ENCODE peak calls at places on chromosomes 1 and 21, in six cellular contexts. One of them, this sample, is unnamed.

GRCh38 chr1:168582690-168583325 is 6.4 kb downstream of the XCL1 start:
- DNase-seq in neural progenitor cell: no peak
- DNase-seq in thoracic aorta: no peak
- DNase-seq in spleen: no peak
- DNase-seq in CD8-positive, alpha-beta memory T cell: no peak
- DNase-seq in body of pancreas: no peak
- DNase-seq in this sample: no peak

GRCh38 chr1:198519639-198520501 is 20.6 kb downstream of the ATP6V1G3 start:
- DNase-seq in thoracic aorta: no peak
- DNase-seq in neural progenitor cell: no peak
- DNase-seq in CD8-positive, alpha-beta memory T cell: no peak
- DNase-seq in spleen: no peak
- DNase-seq in body of pancreas: no peak
- DNase-seq in this sample: no peak

GRCh38 chr1:45846931-45847330 is 43.5 kb downstream of the MAST2 start:
- DNase-seq in neural progenitor cell: no peak
- DNase-seq in body of pancreas: no peak
- DNase-seq in spleen: no peak
- DNase-seq in thoracic aorta: no peak
- DNase-seq in CD8-positive, alpha-beta memory T cell: no peak
- DNase-seq in this sample: no peak

GRCh38 chr1:23862640-23863039 is 5.5 kb downstream of the FUCA1 start:
- DNase-seq in body of pancreas: no peak
- DNase-seq in neural progenitor cell: no peak
- DNase-seq in spleen: no peak
- DNase-seq in thoracic aorta: no peak
- DNase-seq in CD8-positive, alpha-beta memory T cell: no peak
- DNase-seq in this sample: no peak

GRCh38 chr1:168465942-168466702 is 77.7 kb downstream of the XCL2 start:
- DNase-seq in thoracic aorta: no peak
- DNase-seq in CD8-positive, alpha-beta memory T cell: no peak
- DNase-seq in body of pancreas: peak; percentile 43
- DNase-seq in neural progenitor cell: no peak
- DNase-seq in spleen: no peak
- DNase-seq in this sample: no peak

GRCh38 chr1:19664453-19665043 is at the start of gene HTR6:
- DNase-seq in CD8-positive, alpha-beta memory T cell: peak; percentile 21
- DNase-seq in thoracic aorta: no peak
- DNase-seq in body of pancreas: no peak
- DNase-seq in neural progenitor cell: no peak
- DNase-seq in spleen: no peak
- DNase-seq in this sample: no peak

GRCh38 chr1:27872059-27872801 is at the start of gene THEMIS2:
- DNase-seq in spleen: peak; percentile 96
- DNase-seq in CD8-positive, alpha-beta memory T cell: peak; percentile 74
- DNase-seq in body of pancreas: peak; percentile 65
- DNase-seq in neural progenitor cell: peak; percentile 89
- DNase-seq in thoracic aorta: no peak
- DNase-seq in this sample: peak; percentile 61

GRCh38 chr1:180544050-180544449 is 14.7 kb upstream of the OVAAL start:
- DNase-seq in CD8-positive, alpha-beta memory T cell: no peak
- DNase-seq in spleen: no peak
- DNase-seq in body of pancreas: peak; percentile 15
- DNase-seq in neural progenitor cell: no peak
- DNase-seq in thoracic aorta: no peak
- DNase-seq in this sample: no peak

GRCh38 chr1:243729956-243730355 is 120.1 kb downstream of the AKT3 start:
- DNase-seq in spleen: no peak
- DNase-seq in neural progenitor cell: no peak
- DNase-seq in CD8-positive, alpha-beta memory T cell: no peak
- DNase-seq in body of pancreas: no peak
- DNase-seq in thoracic aorta: no peak
- DNase-seq in this sample: no peak

GRCh38 chr21:38806153-38806941 is 618 bp downstream of the ETS2 start:
- DNase-seq in body of pancreas: no peak
- DNase-seq in neural progenitor cell: peak; percentile 77
- DNase-seq in spleen: peak; percentile 90
- DNase-seq in thoracic aorta: no peak
- DNase-seq in CD8-positive, alpha-beta memory T cell: peak; percentile 17
- DNase-seq in this sample: no peak

GRCh38 chr1:222104097-222104496 is 362.2 kb upstream of the DUSP10 start:
- DNase-seq in spleen: no peak
- DNase-seq in CD8-positive, alpha-beta memory T cell: no peak
- DNase-seq in neural progenitor cell: no peak
- DNase-seq in thoracic aorta: no peak
- DNase-seq in body of pancreas: no peak
- DNase-seq in this sample: no peak

GRCh38 chr1:6259491-6260362 is 1.2 kb downstream of the GPR153 start:
- DNase-seq in neural progenitor cell: peak; percentile 94
- DNase-seq in CD8-positive, alpha-beta memory T cell: peak; percentile 78
- DNase-seq in body of pancreas: peak; percentile 75
- DNase-seq in thoracic aorta: peak; percentile 25
- DNase-seq in spleen: peak; percentile 90
- DNase-seq in this sample: peak; percentile 80

GRCh38 chr1:10647414-10648170 is 148.9 kb downstream of the CASZ1 start:
- DNase-seq in body of pancreas: no peak
- DNase-seq in spleen: no peak
- DNase-seq in neural progenitor cell: no peak
- DNase-seq in thoracic aorta: no peak
- DNase-seq in CD8-positive, alpha-beta memory T cell: no peak
- DNase-seq in this sample: no peak

GRCh38 chr21:38326899-38327298 is 70.1 kb downstream of the KCNJ15 start:
- DNase-seq in CD8-positive, alpha-beta memory T cell: no peak
- DNase-seq in neural progenitor cell: no peak
- DNase-seq in spleen: no peak
- DNase-seq in body of pancreas: no peak
- DNase-seq in thoracic aorta: no peak
- DNase-seq in this sample: no peak

GRCh38 chr1:6329392-6329791 is 64.2 kb downstream of the ACOT7 start:
- DNase-seq in body of pancreas: no peak
- DNase-seq in spleen: no peak
- DNase-seq in neural progenitor cell: no peak
- DNase-seq in CD8-positive, alpha-beta memory T cell: no peak
- DNase-seq in thoracic aorta: no peak
- DNase-seq in this sample: no peak

GRCh38 chr1:167673285-167673684 is 43.3 kb downstream of the RCSD1 start:
- DNase-seq in thoracic aorta: no peak
- DNase-seq in neural progenitor cell: no peak
- DNase-seq in body of pancreas: no peak
- DNase-seq in CD8-positive, alpha-beta memory T cell: no peak
- DNase-seq in spleen: no peak
- DNase-seq in this sample: no peak

GRCh38 chr1:1305300-1306069 is 2.2 kb downstream of the ACAP3 start:
- DNase-seq in neural progenitor cell: peak; percentile 44
- DNase-seq in body of pancreas: peak; percentile 66
- DNase-seq in CD8-positive, alpha-beta memory T cell: peak; percentile 67
- DNase-seq in spleen: peak; percentile 90
- DNase-seq in thoracic aorta: no peak
- DNase-seq in this sample: peak; percentile 69

GRCh38 chr1:93977546-93977945 is 68.3 kb upstream of the GCLM start:
- DNase-seq in thoracic aorta: no peak
- DNase-seq in spleen: no peak
- DNase-seq in neural progenitor cell: no peak
- DNase-seq in body of pancreas: no peak
- DNase-seq in CD8-positive, alpha-beta memory T cell: no peak
- DNase-seq in this sample: no peak

GRCh38 chr1:182418929-182419328 is 18.5 kb upstream of the TEDDM1 start:
- DNase-seq in neural progenitor cell: no peak
- DNase-seq in spleen: no peak
- DNase-seq in thoracic aorta: no peak
- DNase-seq in body of pancreas: no peak
- DNase-seq in CD8-positive, alpha-beta memory T cell: no peak
- DNase-seq in this sample: no peak

GRCh38 chr21:43720539-43721224 is 1.8 kb downstream of the PDXK start:
- DNase-seq in thoracic aorta: no peak
- DNase-seq in neural progenitor cell: no peak
- DNase-seq in CD8-positive, alpha-beta memory T cell: no peak
- DNase-seq in body of pancreas: no peak
- DNase-seq in spleen: no peak
- DNase-seq in this sample: no peak

GRCh38 chr1:72186733-72187307 is 95.5 kb downstream of the NEGR1 start:
- DNase-seq in thoracic aorta: no peak
- DNase-seq in neural progenitor cell: no peak
- DNase-seq in body of pancreas: no peak
- DNase-seq in spleen: no peak
- DNase-seq in CD8-positive, alpha-beta memory T cell: no peak
- DNase-seq in this sample: no peak

GRCh38 chr1:2611034-2611501 is 21.7 kb downstream of the MMEL1 start:
- DNase-seq in CD8-positive, alpha-beta memory T cell: no peak
- DNase-seq in thoracic aorta: no peak
- DNase-seq in body of pancreas: no peak
- DNase-seq in neural progenitor cell: peak; percentile 84
- DNase-seq in spleen: peak; percentile 69
- DNase-seq in this sample: peak; percentile 56

GRCh38 chr21:38140192-38140905 is 116.4 kb upstream of the KCNJ15 start:
- DNase-seq in neural progenitor cell: peak; percentile 11
- DNase-seq in CD8-positive, alpha-beta memory T cell: no peak
- DNase-seq in spleen: no peak
- DNase-seq in body of pancreas: peak; percentile 58
- DNase-seq in thoracic aorta: no peak
- DNase-seq in this sample: peak; percentile 61

GRCh38 chr1:86207323-86207722 is 50.8 kb upstream of the COL24A1 start:
- DNase-seq in thoracic aorta: no peak
- DNase-seq in neural progenitor cell: peak; percentile 18
- DNase-seq in spleen: no peak
- DNase-seq in body of pancreas: no peak
- DNase-seq in CD8-positive, alpha-beta memory T cell: no peak
- DNase-seq in this sample: no peak

GRCh38 chr1:3266870-3267549 is 187.5 kb upstream of the ARHGEF16 start:
- DNase-seq in neural progenitor cell: no peak
- DNase-seq in spleen: no peak
- DNase-seq in body of pancreas: no peak
- DNase-seq in CD8-positive, alpha-beta memory T cell: no peak
- DNase-seq in thoracic aorta: no peak
- DNase-seq in this sample: no peak

GRCh38 chr1:112646225-112646624 is 26.6 kb downstream of the CAPZA1 start:
- DNase-seq in body of pancreas: no peak
- DNase-seq in neural progenitor cell: no peak
- DNase-seq in spleen: no peak
- DNase-seq in thoracic aorta: no peak
- DNase-seq in CD8-positive, alpha-beta memory T cell: no peak
- DNase-seq in this sample: no peak

GRCh38 chr1:235790123-235790522 is 76.6 kb downstream of the LYST start:
- DNase-seq in CD8-positive, alpha-beta memory T cell: no peak
- DNase-seq in neural progenitor cell: no peak
- DNase-seq in body of pancreas: no peak
- DNase-seq in spleen: no peak
- DNase-seq in thoracic aorta: no peak
- DNase-seq in this sample: no peak

GRCh38 chr1:209989525-209989924 is 51.5 kb downstream of the SYT14 start:
- DNase-seq in spleen: no peak
- DNase-seq in thoracic aorta: no peak
- DNase-seq in body of pancreas: no peak
- DNase-seq in neural progenitor cell: no peak
- DNase-seq in CD8-positive, alpha-beta memory T cell: no peak
- DNase-seq in this sample: no peak

GRCh38 chr1:210792250-210792649 is 341.7 kb downstream of the KCNH1 start:
- DNase-seq in body of pancreas: no peak
- DNase-seq in CD8-positive, alpha-beta memory T cell: no peak
- DNase-seq in thoracic aorta: no peak
- DNase-seq in spleen: no peak
- DNase-seq in neural progenitor cell: no peak
- DNase-seq in this sample: no peak

DNA sequence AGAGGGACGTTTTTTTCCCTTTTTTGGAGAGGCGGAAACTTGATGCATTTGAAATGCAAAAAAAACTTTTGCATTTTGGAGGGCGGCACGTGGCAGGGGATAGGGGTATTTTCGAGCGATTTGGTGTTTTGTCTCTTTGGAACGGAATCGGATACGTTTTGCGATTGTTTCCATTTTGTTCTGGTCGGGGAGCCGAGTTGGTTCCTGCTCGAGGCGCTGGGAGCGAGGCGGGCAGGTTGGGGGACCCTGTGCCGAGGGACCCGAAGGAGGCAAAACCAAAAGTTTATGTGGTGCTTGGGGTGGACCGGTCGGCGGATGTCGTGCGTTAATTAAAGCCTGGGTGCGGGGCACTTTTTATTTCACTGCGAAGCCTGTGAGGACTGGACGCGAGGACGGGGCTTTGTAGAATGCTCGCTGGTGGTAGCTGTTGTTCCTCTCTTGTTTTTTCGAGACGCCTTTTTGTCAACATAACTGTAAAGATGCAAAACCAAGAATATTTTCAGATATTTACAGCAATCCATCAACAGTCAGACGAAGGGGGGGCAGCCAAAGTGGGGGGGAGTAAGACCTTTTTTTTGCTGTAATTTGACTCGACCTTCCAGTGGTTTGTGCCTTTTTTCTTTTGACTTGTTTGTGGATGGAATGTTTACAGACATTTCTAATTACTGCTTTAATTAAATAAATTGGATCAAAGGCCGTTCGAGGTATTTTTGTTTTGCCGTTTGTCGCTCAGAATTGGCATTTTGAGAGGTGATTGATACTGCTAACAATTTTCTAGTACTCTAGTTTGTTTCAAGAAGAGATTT is 1.0 kb downstream of the H3-3A start:
- DNase-seq in thoracic aorta: no peak
- DNase-seq in body of pancreas: peak; percentile 56
- DNase-seq in CD8-positive, alpha-beta memory T cell: peak; percentile 26
- DNase-seq in neural progenitor cell: peak; percentile 67
- DNase-seq in spleen: peak; percentile 89
- DNase-seq in this sample: peak; percentile 37
- H3K4me1 ChIP-seq in thoracic aorta: peaks cover 52% of the 10 kb centered on the region
- H3K4me1 ChIP-seq in body of pancreas: peaks cover 48% of the 10 kb centered on the region
- H3K4me1 ChIP-seq in CD8-positive, alpha-beta memory T cell: peaks cover 57% of the 10 kb centered on the region
- H3K4me1 ChIP-seq in neural progenitor cell: peaks cover 35% of the 10 kb centered on the region
- H3K4me1 ChIP-seq in spleen: peaks cover 49% of the 10 kb centered on the region
- H3K4me1 ChIP-seq in this sample: peaks cover 10% of the 10 kb centered on the region

DNA sequence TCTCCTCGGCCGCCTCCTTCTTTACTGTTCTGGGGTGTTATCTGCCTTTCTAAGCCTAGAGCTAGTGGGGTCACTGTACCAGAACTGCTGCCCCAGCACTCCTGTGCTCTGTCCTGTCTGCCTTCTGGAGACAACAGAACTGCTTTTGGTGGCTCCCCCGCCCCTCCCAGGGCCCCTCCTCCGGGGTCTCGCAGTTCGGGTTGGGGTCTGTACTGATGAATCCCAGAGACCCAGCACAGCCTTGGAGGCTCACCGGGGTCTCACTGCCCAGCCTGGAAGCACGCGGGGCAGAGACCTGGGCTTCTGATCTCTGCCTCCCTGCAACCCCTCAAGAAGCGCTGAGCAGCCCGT is 3.2 kb upstream of the PLEKHA6 start:
- DNase-seq in CD8-positive, alpha-beta memory T cell: no peak
- DNase-seq in neural progenitor cell: peak; percentile 38
- DNase-seq in thoracic aorta: no peak
- DNase-seq in body of pancreas: no peak
- DNase-seq in spleen: no peak
- DNase-seq in this sample: no peak
- H3K27ac ChIP-seq in CD8-positive, alpha-beta memory T cell: peak overlapping the region; percentile 32
- H3K27ac ChIP-seq in neural progenitor cell: no peak overlapping the region
- H3K27ac ChIP-seq in thoracic aorta: no peak overlapping the region
- H3K27ac ChIP-seq in body of pancreas: peak overlapping the region; percentile 76
- H3K27ac ChIP-seq in spleen: peak overlapping the region; percentile 49
- H3K27ac ChIP-seq in this sample: no peak overlapping the region

GRCh38 chr1:160090760-160091159 is 7.7 kb downstream of the IGSF8 start:
- DNase-seq in spleen: peak; percentile 56
- DNase-seq in neural progenitor cell: no peak
- DNase-seq in body of pancreas: no peak
- DNase-seq in CD8-positive, alpha-beta memory T cell: no peak
- DNase-seq in thoracic aorta: no peak
- DNase-seq in this sample: no peak
- H3K4me1 ChIP-seq in spleen: no peaks in the 10 kb centered on the region
- H3K4me1 ChIP-seq in neural progenitor cell: peaks cover 5% of the 10 kb centered on the region
- H3K4me1 ChIP-seq in body of pancreas: peaks cover 21% of the 10 kb centered on the region
- H3K4me1 ChIP-seq in CD8-positive, alpha-beta memory T cell: peaks cover 8% of the 10 kb centered on the region
- H3K4me1 ChIP-seq in thoracic aorta: peaks cover 29% of the 10 kb centered on the region
- H3K4me1 ChIP-seq in this sample: no peaks in the 10 kb centered on the region

GRCh38 chr1:59061876-59062275 is 235.0 kb upstream of the FGGY start:
- DNase-seq in spleen: no peak
- DNase-seq in body of pancreas: peak; percentile 59
- DNase-seq in thoracic aorta: peak; percentile 68
- DNase-seq in neural progenitor cell: no peak
- DNase-seq in CD8-positive, alpha-beta memory T cell: no peak
- DNase-seq in this sample: peak; percentile 44
- H3K27ac ChIP-seq in spleen: peak overlapping the region; percentile 62
- H3K27ac ChIP-seq in body of pancreas: no peak overlapping the region
- H3K27ac ChIP-seq in thoracic aorta: peak overlapping the region; percentile 78
- H3K27ac ChIP-seq in neural progenitor cell: no peak overlapping the region
- H3K27ac ChIP-seq in CD8-positive, alpha-beta memory T cell: no peak overlapping the region
- H3K27ac ChIP-seq in this sample: no peak overlapping the region

This sample was measured in lung.